ENCODE peak calls at places on chromosomes 5 and 9, in four cellular contexts. L is CD8-positive, alpha-beta T cell; U is CD8-positive, alpha-beta memory T cell; G is mammary epithelial cell. J is an unnamed sample. For H3K27me3, the result is how much of the 10 kb centered on the place peaks cover.

GRCh38 chr5:137461636-137462596 is 37.2 kb downstream of the SPOCK1 start:
- DNase-seq in L (no peak), U (no peak), G (no peak), J (no peak)

GRCh38 chr5:15992918-15993317 is 186.7 kb downstream of the MARCHF11 start:
- DNase-seq in G (peak), L (no peak), U (no peak), J (no peak)

GRCh38 chr5:107232793-107233192 is 437.9 kb downstream of the EFNA5 start:
- DNase-seq in G (no peak), L (no peak), U (no peak), J (no peak)

GRCh38 chr5:128084228-128085167 is 932 bp downstream of the SLC12A2 start:
- DNase-seq in L (peak), U (peak), G (peak), J (peak)

GRCh38 chr9:116800885-116801284 is 113.8 kb downstream of the TRIM32 start:
- DNase-seq in G (no peak), U (no peak), L (no peak), J (no peak)

GRCh38 chr5:36528588-36528987 is 77.8 kb upstream of the SLC1A3 start:
- DNase-seq in G (peak), U (no peak), L (no peak), J (no peak)

GRCh38 chr9:91659529-91660294 is 236.1 kb upstream of the NFIL3 start:
- DNase-seq in U (no peak), G (no peak), L (no peak), J (no peak)

GRCh38 chr5:179344301-179345178 is 721 bp downstream of the ADAMTS2 start:
- DNase-seq in L (no peak), U (no peak), G (no peak), J (no peak)

GRCh38 chr9:131227112-131228058 is 48.9 kb downstream of the FAM78A start:
- DNase-seq in G (no peak), L (no peak), U (no peak), J (no peak)

GRCh38 chr5:44987026-44987425 is 178.3 kb downstream of the MRPS30 start:
- DNase-seq in U (no peak), L (no peak), G (no peak), J (no peak)

GRCh38 chr5:98321356-98321755 is 452.1 kb upstream of the RGMB start:
- DNase-seq in U (no peak), G (no peak), L (no peak), J (no peak)

GRCh38 chr5:65866837-65867508 is 59.4 kb upstream of the ERBIN start:
- DNase-seq in U (no peak), L (no peak), G (no peak), J (no peak)

GRCh38 chr9:131140112-131140511 is 14.7 kb downstream of the NUP214 start:
- DNase-seq in L (no peak), G (no peak), U (no peak), J (no peak)

GRCh38 chr9:24245988-24246387 is 299.7 kb downstream of the IZUMO3 start:
- DNase-seq in L (no peak), G (peak), U (no peak), J (no peak)

DNA sequence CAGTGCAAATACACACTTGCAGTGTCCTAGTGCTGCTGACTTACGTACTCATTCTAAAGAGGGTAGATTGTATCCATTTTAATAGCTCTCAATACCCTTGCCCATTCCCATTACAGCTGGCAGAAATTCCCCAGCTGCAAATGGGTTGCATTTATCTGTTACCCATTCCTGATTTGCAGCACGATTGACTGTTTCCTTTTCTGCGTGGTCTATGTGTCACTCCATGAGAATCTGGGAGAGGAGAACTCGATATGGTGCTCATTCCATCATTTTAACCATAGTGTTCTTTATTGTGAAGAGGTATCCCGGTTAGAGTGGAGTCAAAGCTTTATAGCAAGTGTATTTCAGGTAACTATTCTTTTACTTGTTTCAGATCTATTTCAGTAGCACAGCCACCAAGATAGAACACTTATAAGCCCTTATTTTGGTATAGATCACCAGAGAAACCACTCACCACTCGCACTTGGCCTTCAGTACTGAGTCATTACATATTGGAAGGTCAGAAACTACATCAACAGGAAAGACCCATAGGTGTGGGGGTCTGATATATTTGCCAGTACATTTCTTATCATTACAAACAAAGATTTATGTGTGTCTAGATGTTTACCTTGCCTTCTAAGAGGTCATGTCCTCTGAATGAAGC is 139.5 kb downstream of the MUSK start:
- DNase-seq in L (no peak), G (no peak), U (no peak), J (no peak)
- H3K27me3 ChIP-seq in L (under half), G (under half), U (under half), J (under half)

DNA sequence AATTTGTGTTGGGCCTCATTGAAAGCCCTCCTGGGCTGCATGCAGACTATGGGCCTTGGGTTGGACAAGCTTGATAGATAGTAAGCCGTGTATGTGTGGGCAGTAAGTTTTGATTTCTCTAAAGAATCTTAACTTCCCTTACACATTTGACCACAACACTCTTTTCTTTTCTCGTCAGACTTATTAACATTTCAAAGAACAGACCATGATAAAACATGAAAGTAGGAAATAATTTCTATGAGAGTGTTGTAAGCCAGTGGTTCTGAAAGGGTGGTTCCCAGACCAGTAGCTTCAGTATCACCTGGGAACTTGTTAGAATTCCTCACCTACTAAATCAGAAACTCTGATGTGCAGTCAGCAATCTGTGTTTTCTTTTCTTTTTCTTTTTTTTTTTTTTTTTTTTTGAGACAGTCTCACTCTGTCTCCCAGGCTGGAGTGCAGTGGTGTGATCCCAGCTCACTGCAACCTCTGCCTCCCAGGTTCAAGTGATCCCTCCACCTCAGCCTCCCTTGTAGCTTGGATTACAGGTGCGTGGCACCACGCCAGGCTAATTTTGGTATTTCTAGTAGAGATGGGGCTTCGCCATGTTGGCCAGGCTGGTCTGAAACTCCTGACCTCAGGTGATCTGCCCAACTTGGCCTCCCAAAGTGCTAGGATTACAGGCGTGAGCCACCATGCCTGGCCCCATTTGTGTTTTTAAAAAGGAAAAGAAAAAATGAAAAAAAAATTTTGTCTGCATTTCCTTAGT is 20.0 kb upstream of the GCNT1 start:
- DNase-seq in G (no peak), L (no peak), U (no peak), J (no peak)
- H3K27ac ChIP-seq in G (no peak), L (no peak), U (no peak), J (no peak)

GRCh38 chr5:525916-526315 is 1.7 kb upstream of the SLC9A3 start:
- DNase-seq in G (no peak), L (no peak), U (peak), J (no peak)
- H3K27me3 ChIP-seq in G (under half), L (under half), U (under half), J (half or more)

GRCh38 chr9:37053684-37054512 is 19.8 kb upstream of the PAX5 start:
- DNase-seq in U (no peak), G (no peak), L (no peak), J (no peak)
- H3K27ac ChIP-seq in U (no peak), G (no peak), L (no peak), J (no peak)

DNA sequence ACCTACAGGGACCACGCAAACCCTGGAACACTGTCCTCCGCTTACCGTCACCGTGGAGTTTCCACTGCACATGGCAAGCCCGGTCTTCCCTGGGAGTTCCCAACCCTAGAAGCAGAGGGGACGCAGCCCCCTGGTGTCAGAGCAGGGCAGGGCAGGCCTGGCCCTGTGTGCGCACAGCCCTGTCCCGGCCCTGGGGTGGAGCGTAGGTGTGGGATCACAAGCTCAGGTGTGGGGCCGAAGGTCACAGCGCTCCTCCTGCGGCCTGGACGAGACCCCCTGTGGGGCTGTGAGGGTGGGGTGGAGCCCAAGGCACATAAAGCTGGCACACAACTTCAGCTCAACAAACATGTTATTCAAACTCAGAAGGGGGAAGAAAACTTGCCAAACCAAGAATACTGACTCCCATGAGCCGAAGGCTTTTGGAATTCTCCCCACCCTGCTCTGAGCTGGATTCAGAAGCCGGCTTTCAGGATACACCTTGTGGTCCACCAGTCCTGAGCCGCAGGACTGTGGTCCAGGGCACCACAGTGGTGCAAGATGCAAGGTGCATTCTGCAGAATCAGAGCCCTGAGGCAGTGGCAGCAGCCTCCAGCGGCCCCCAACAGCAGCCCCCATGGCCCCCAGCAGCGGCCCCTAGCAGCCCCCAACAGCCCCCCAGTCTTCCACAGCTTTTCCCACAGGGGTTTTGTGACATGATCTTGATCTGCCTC is 11.8 kb upstream of the EXOC3 start:
- DNase-seq in U (peak), G (no peak), L (no peak), J (no peak)
- H3K27me3 ChIP-seq in U (under half), G (under half), L (under half), J (under half)

GRCh38 chr5:95777441-95777840 is 45.1 kb downstream of the GLRX start:
- DNase-seq in U (no peak), L (no peak), G (no peak), J (no peak)
- H3K27ac ChIP-seq in U (no peak), L (no peak), G (no peak), J (no peak)

DNA sequence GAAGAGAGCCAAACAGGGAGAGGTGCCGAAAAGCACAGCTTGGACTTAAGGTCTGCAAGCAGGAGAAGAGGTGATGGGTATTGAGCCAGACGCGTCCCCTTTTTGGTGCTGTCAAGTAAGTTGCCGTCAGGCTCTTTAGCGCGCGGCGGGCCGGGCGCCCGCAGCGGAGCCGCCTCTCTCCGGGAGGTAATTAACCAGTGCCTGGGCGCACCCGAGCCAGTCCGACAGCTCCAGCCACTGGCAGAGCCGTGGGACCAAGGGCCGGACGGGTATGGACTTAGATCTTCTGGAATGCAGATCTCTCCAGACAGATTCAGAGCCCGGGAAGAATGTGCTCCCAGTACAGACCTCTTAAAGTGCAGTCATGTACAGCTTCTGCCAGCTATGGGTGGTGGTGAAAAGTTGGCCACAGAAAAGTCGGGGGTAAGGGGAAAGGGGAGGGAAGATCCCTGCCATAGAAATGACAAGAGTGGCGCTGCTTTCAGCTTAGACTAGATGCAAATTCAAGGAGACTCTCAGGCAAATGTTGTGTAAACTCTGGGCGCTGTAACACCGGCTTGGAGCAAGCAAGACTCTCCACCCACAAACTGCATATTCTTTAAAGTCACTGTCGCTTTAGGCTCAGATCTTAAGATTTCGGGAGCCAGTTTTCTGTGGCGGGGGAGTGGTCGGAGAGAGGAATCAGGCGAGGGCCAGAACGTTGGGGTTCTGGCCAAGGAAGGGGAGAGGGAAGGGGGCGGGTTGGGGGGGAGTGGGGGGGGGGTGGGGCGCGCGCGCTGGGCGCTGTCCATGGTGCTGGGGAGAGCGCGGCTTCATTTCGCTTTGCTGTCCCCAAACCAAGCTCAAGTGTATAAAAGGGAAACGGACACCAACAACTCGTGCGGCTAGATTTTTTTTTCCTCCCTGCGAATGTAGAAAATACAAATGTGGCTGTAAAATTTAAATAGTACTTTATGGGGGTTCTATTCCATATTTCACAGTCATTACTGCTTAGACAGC is 29.2 kb downstream of the NR2F1 start:
- DNase-seq in G (peak), L (no peak), U (no peak), J (no peak)
- H3K27me3 ChIP-seq in G (half or more), L (half or more), U (half or more), J (half or more)

GRCh38 chr5:93433422-93433821 is 147.6 kb downstream of the NR2F1-AS1 start:
- DNase-seq in U (no peak), L (no peak), G (peak), J (no peak)
- H3K27ac ChIP-seq in U (no peak), L (no peak), G (no peak), J (no peak)

J was measured in CD4-positive, alpha-beta T cell.